ENCODE peak calls at places on chromosomes 7 and 10, in eight cellular contexts. P is trophoblast cell, C is MM.1S, N is SK-N-SH, F is mammary epithelial cell, Y is HCT116, A is IMR-90, U is neuronal stem cell. B is an unnamed sample. For H3K9me3, the result is how much of the 10 kb centered on the place peaks cover.

GRCh38 chr7:21617916-21618390 is 75.1 kb downstream of the DNAH11 start:
- DNase-seq in P (peak), N (no peak), U (no peak), F (peak), Y (no peak), A (peak), C (no peak), B (no peak)

GRCh38 chr10:73950569-73950968 is 39.6 kb downstream of the PLAU start:
- DNase-seq in C (no peak), Y (no peak), U (peak), A (no peak), P (no peak), F (no peak), N (peak), B (peak)

GRCh38 chr10:69088801-69089501 is 1.0 kb downstream of the SRGN start:
- DNase-seq in A (peak), N (no peak), Y (no peak), P (no peak), U (no peak), C (peak), F (no peak), B (no peak)

GRCh38 chr7:123749537-123749857 is 694 bp upstream of the WASL start:
- DNase-seq in N (no peak), U (no peak), P (peak), F (peak), Y (peak), A (peak), C (no peak), B (no peak)

GRCh38 chr10:26858707-26859034 is 2.1 kb downstream of the ABI1 start:
- DNase-seq in C (peak), Y (no peak), A (no peak), F (peak), N (no peak), U (no peak), P (no peak), B (no peak)

GRCh38 chr10:116748041-116748440 is 5.7 kb upstream of the HSPA12A start:
- DNase-seq in U (no peak), A (peak), C (no peak), F (peak), N (no peak), P (peak), Y (peak), B (no peak)

GRCh38 chr7:106944035-106944665 is 79.1 kb downstream of the PIK3CG start:
- DNase-seq in C (no peak), A (no peak), F (no peak), U (no peak), P (no peak), Y (no peak), N (no peak), B (peak)

GRCh38 chr7:105309235-105310156 is 79.2 kb downstream of the SRPK2 start:
- DNase-seq in N (no peak), A (no peak), U (no peak), Y (no peak), F (no peak), P (no peak), C (peak), B (peak)

GRCh38 chr7:135970682-135971365 is 6.3 kb downstream of the MTPN start:
- DNase-seq in P (no peak), N (no peak), A (no peak), Y (no peak), F (no peak), U (no peak), C (peak), B (no peak)

GRCh38 chr10:78624791-78625190 is 444.0 kb upstream of the ZMIZ1 start:
- DNase-seq in C (no peak), N (no peak), Y (no peak), U (no peak), P (no peak), F (no peak), A (no peak), B (peak)

GRCh38 chr7:134878731-134879295 is 99.4 kb downstream of the CALD1 start:
- DNase-seq in P (no peak), N (no peak), A (no peak), U (no peak), C (peak), Y (no peak), F (no peak), B (no peak)

GRCh38 chr10:119235381-119235780 is 28.0 kb downstream of the GRK5 start:
- DNase-seq in Y (no peak), C (no peak), A (peak), P (no peak), U (no peak), F (peak), N (no peak), B (no peak)

GRCh38 chr10:109593686-109594085 is 329.6 kb downstream of the XPNPEP1 start:
- DNase-seq in Y (no peak), C (no peak), A (no peak), P (no peak), F (no peak), N (no peak), U (no peak), B (no peak)

GRCh38 chr10:2392145-2392812 is 655.0 kb upstream of the ADARB2 start:
- DNase-seq in Y (no peak), A (no peak), N (peak), U (no peak), F (no peak), P (no peak), C (no peak), B (no peak)

GRCh38 chr7:67821116-67821515 is 824.5 kb downstream of the TYW1 start:
- DNase-seq in F (no peak), U (no peak), N (no peak), A (no peak), P (no peak), Y (no peak), C (no peak), B (no peak)

GRCh38 chr10:120979435-120980315 is 128.5 kb downstream of the WDR11 start:
- DNase-seq in P (peak), Y (peak), N (peak), U (peak), F (peak), A (no peak), C (peak), B (peak)

GRCh38 chr7:66167773-66168367 is 37.3 kb upstream of the TPST1 start:
- DNase-seq in A (peak), Y (no peak), U (no peak), C (no peak), F (peak), N (peak), P (peak), B (no peak)

GRCh38 chr10:121332829-121333765 is 265.1 kb downstream of the FGFR2 start:
- DNase-seq in Y (no peak), F (peak), N (no peak), C (no peak), U (no peak), P (peak), A (no peak), B (no peak)

GRCh38 chr7:157466473-157467261 is 129.9 kb downstream of the DNAJB6 start:
- DNase-seq in N (no peak), P (no peak), U (no peak), Y (no peak), F (no peak), A (no peak), C (no peak), B (peak)

GRCh38 chr7:157464111-157464970 is 127.5 kb downstream of the DNAJB6 start:
- DNase-seq in U (no peak), P (no peak), Y (no peak), C (no peak), A (no peak), N (peak), F (no peak), B (no peak)

GRCh38 chr7:157464971-157465481 is 128.2 kb downstream of the DNAJB6 start:
- DNase-seq in A (no peak), P (no peak), N (no peak), C (no peak), F (no peak), U (no peak), Y (no peak), B (no peak)

GRCh38 chr7:157467496-157468212 is 130.8 kb downstream of the DNAJB6 start:
- DNase-seq in P (no peak), F (no peak), Y (no peak), C (no peak), U (no peak), N (no peak), A (no peak), B (peak)

GRCh38 chr7:157465597-157466348 is 129.0 kb downstream of the DNAJB6 start:
- DNase-seq in Y (no peak), N (no peak), U (no peak), C (no peak), P (no peak), A (no peak), F (no peak), B (no peak)
- H3K9me3 ChIP-seq in Y (under half), N (under half), U (under half), C (under half), P (under half), A (under half), F (under half), B (under half)

GRCh38 chr7:93858857-93859256 is 31.7 kb downstream of the TFPI2 start:
- DNase-seq in C (no peak), Y (no peak), A (no peak), N (no peak), F (no peak), U (no peak), P (no peak), B (no peak)
- H3K27ac ChIP-seq in C (no peak), Y (no peak), A (no peak), N (no peak), F (no peak), U (no peak), P (no peak), B (no peak)

GRCh38 chr10:43193496-43194080 is 55.3 kb downstream of the CSGALNACT2 start:
- DNase-seq in P (no peak), N (peak), Y (no peak), C (no peak), F (no peak), A (no peak), U (no peak), B (no peak)
- H3K9ac ChIP-seq in P (no peak), N (no peak), Y (no peak), C (no peak), F (no peak), A (no peak), U (no peak), B (no peak)

DNA sequence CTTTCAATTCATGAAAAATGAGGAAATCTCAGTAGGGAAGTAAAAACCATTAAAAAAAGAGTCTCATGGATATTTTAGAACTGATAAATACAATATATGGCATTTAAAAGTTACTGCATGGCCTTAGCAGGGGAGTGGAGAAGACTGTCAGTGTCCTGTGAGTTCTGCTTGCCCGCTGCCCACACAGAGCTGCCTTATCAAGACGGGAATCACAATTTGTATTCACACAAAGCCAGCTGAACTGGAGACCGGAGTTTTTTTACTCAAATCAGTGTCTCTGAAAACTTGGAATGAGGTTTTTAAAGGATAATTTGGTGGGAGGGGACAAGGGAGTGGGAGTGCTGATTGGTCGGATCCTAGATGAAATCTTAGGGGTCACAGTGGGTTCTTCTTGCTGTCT is 17.1 kb downstream of the LANCL2 start:
- DNase-seq in C (no peak), A (no peak), U (no peak), N (no peak), F (no peak), P (no peak), Y (no peak), B (no peak)
- H3K9me3 ChIP-seq in C (under half), A (under half), U (under half), N (under half), F (under half), P (under half), Y (under half), B (under half)

GRCh38 chr7:45102785-45103712 is 8.4 kb downstream of the TBRG4 start:
- DNase-seq in U (no peak), P (no peak), N (no peak), A (no peak), Y (no peak), C (no peak), F (no peak), B (peak)
- H3K27ac ChIP-seq in U (no peak), P (no peak), N (no peak), A (no peak), Y (no peak), C (no peak), F (no peak), B (no peak)

GRCh38 chr7:74101061-74101681 is 17.6 kb downstream of the LIMK1 start:
- DNase-seq in N (no peak), F (no peak), Y (no peak), A (no peak), P (peak), U (no peak), C (no peak), B (no peak)

GRCh38 chr7:74094224-74095095 is 10.9 kb downstream of the LIMK1 start:
- DNase-seq in F (peak), C (no peak), U (peak), A (peak), Y (peak), N (peak), P (peak), B (peak)

GRCh38 chr7:74097937-74098614 is 14.5 kb downstream of the LIMK1 start:
- DNase-seq in P (no peak), A (peak), F (peak), U (no peak), C (no peak), Y (no peak), N (peak), B (no peak)

GRCh38 chr7:74103219-74103772 is 19.7 kb downstream of the LIMK1 start:
- DNase-seq in N (no peak), A (no peak), P (peak), U (no peak), C (no peak), Y (no peak), F (no peak), B (no peak)

DNA sequence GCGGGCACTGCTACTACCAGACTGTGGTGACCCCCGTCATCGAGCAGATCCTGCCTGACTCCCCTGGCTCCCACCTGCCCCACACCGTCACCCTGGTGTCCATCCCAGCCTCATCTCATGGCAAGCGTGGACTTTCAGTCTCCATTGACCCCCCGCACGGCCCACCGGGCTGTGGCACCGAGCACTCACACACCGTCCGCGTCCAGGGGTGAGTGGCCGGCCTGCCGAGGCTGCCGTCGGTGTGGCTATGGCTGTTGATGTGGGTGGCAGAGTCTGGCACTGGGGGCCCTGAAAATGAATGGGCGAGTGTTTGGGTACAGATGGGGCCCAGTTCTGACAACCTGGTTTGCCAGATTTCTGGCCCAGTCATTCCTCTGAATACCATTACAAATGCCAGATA is 15.4 kb downstream of the LIMK1 start:
- DNase-seq in U (no peak), N (no peak), Y (no peak), P (no peak), C (no peak), F (no peak), A (no peak), B (no peak)
- H3K9ac ChIP-seq in U (no peak), N (peak), Y (no peak), P (no peak), C (no peak), F (no peak), A (no peak), B (no peak)

GRCh38 chr7:159231017-159231416 is 86.3 kb upstream of the VIPR2 start:
- DNase-seq in U (no peak), Y (no peak), A (no peak), P (no peak), C (no peak), F (no peak), N (no peak), B (no peak)
- H3K9me3 ChIP-seq in U (under half), Y (under half), A (under half), P (under half), C (under half), F (under half), N (under half), B (half or more)

B was measured in endodermal cell.